ENCODE peak calls at places on chromosomes 12 and 14, in nine cellular contexts. A, S, Z, I, K, P, Q, W and J are unnamed samples.

GRCh38 chr12:15151141-15152091 is 69.8 kb downstream of the RERG start:
- DNase-seq in W (no peak), S (no peak), Q (no peak), K (peak; percentile 38), A (no peak), Z (peak; percentile 26), I (peak; percentile 24), P (no peak), J (no peak)

GRCh38 chr12:113980537-113981337 is 14.6 kb upstream of the RBM19 start:
- DNase-seq in K (peak; percentile 89), W (peak; percentile 45), I (peak; percentile 35), A (peak; percentile 14), P (no peak), Q (no peak), Z (peak; percentile 55), S (peak; percentile 65), J (peak; percentile 35)

GRCh38 chr12:15829949-15830348 is 40.8 kb upstream of the EPS8 start:
- DNase-seq in I (no peak), W (no peak), Q (no peak), A (no peak), P (no peak), Z (peak; percentile 51), S (no peak), K (no peak), J (no peak)

GRCh38 chr14:95260537-95261440 is 58.9 kb downstream of the CLMN start:
- DNase-seq in K (no peak), I (no peak), Q (no peak), S (no peak), W (no peak), P (no peak), A (no peak), Z (peak; percentile 88), J (no peak)

GRCh38 chr12:84642201-84642600 is 270.4 kb downstream of the SLC6A15 start:
- DNase-seq in W (no peak), Q (no peak), P (no peak), K (no peak), S (no peak), A (no peak), Z (no peak), I (no peak), J (peak; percentile 54)

GRCh38 chr12:18261273-18261672 is at the start of gene PIK3C2G:
- DNase-seq in A (no peak), P (no peak), Q (no peak), S (no peak), K (no peak), Z (no peak), I (no peak), W (no peak), J (no peak)

GRCh38 chr12:79508622-79509021 is 182.1 kb downstream of the PAWR start:
- DNase-seq in K (no peak), Z (no peak), S (no peak), P (no peak), W (no peak), I (no peak), A (no peak), Q (no peak), J (no peak)

GRCh38 chr14:42378274-42378673 is 771.6 kb downstream of the LRFN5 start:
- DNase-seq in Q (no peak), P (no peak), Z (no peak), I (no peak), A (no peak), W (no peak), K (no peak), S (no peak), J (no peak)

GRCh38 chr12:46635818-46636217 is 190.0 kb downstream of the SLC38A4 start:
- DNase-seq in K (no peak), P (no peak), S (no peak), I (no peak), W (no peak), Q (no peak), A (no peak), Z (no peak), J (no peak)

GRCh38 chr12:87119713-87120112 is 863.5 kb upstream of the MGAT4C start:
- DNase-seq in K (no peak), W (no peak), Q (no peak), Z (peak; percentile 28), A (no peak), I (no peak), S (no peak), P (no peak), J (no peak)

GRCh38 chr14:39581474-39581873 is 149.2 kb upstream of the FBXO33 start:
- DNase-seq in K (no peak), P (no peak), Z (no peak), Q (no peak), A (no peak), W (no peak), I (no peak), S (no peak), J (no peak)
- TF ChIP-seq CTCF in K (peak; percentile 53), P (no peak), Z (no peak), Q (no peak), A (peak; percentile 41), W (no peak), I (no peak), S (peak; percentile 9), J (no peak)

GRCh38 chr12:51269174-51270066 is 795 bp downstream of the SMAGP start:
- DNase-seq in I (peak; percentile 83), Z (peak; percentile 39), A (peak; percentile 67), Q (peak; percentile 70), W (no peak), S (peak; percentile 59), P (peak; percentile 86), K (peak; percentile 90), J (no peak)
- TF ChIP-seq CTCF in I (peak; percentile 79), Z (peak; percentile 14), A (peak; percentile 27), Q (peak; percentile 41), W (peak; percentile 72), S (no peak), P (peak; percentile 75), K (peak; percentile 71), J (peak; percentile 45)

DNA sequence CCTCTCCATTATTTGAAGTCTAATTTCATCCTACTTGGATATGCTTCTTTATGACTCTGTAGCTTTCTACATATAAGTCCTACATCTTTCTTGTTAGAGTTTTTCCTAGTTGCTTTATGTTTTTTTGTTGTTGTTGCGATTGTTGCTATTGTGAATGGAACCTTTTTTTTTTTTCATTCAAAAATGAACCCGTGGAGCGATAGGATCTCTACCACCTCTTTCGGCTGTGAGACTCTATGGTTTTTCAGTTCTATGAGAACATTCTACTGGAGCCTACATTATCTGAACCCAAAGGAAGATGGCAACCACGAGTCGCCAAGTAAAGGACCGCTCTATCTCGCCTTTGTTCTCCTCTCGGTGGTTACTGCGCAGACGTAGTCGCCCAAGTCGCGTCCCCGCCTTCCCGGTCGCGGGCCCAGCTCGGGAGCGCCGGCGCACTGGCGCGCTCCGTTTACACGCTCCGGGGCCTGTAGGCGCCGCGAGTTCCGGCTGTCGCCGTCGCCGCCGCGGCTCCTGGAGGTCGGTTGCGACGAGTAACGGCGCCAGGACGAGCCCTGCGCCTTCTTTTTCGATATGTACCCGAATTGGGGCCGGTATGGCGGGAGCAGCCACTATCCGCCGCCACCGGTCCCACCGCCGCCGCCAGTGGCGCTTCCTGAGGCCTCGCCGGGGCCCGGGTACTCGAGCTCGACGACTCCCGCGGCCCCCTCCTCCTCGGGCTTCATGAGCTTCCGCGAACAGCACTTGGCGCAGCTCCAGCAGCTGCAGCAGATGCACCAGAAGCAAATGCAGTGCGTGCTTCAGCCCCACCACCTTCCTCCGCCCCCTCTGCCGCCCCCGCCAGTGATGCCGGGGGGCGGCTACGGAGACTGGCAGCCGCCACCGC is at the start of gene YLPM1:
- DNase-seq in P (peak; percentile 92), A (peak; percentile 91), Q (peak; percentile 94), Z (peak; percentile 96), S (peak; percentile 90), W (peak; percentile 92), K (peak; percentile 97), I (peak; percentile 94), J (peak; percentile 96)
- TF ChIP-seq CTCF in P (peak; percentile 62), A (peak; percentile 41), Q (peak; percentile 34), Z (peak; percentile 23), S (peak; percentile 34), W (peak; percentile 73), K (peak; percentile 70), I (peak; percentile 70), J (peak; percentile 58)

GRCh38 chr14:99460793-99461192 is 19.9 kb downstream of the SETD3 start:
- DNase-seq in I (peak; percentile 41), S (no peak), Z (peak; percentile 39), P (no peak), A (no peak), Q (no peak), K (no peak), W (no peak), J (no peak)
- TF ChIP-seq CTCF in I (peak; percentile 25), S (no peak), Z (no peak), P (no peak), A (no peak), Q (no peak), K (no peak), W (no peak), J (no peak)

GRCh38 chr14:104731249-104731924 is 7.4 kb downstream of the ADSS1 start:
- DNase-seq in Q (no peak), S (no peak), Z (no peak), P (no peak), A (no peak), W (no peak), K (peak; percentile 59), I (peak; percentile 71), J (no peak)
- TF ChIP-seq CTCF in Q (no peak), S (no peak), Z (peak; percentile 6), P (no peak), A (no peak), W (peak; percentile 68), K (peak; percentile 51), I (peak; percentile 72), J (peak; percentile 24)

GRCh38 chr14:79437951-79438350 is 773.4 kb downstream of the DIO2 start:
- DNase-seq in W (no peak), Z (no peak), A (no peak), Q (no peak), I (no peak), P (no peak), S (no peak), K (no peak), J (no peak)

GRCh38 chr14:79438696-79439342 is 772.5 kb downstream of the DIO2 start:
- DNase-seq in W (no peak), S (no peak), P (no peak), Q (no peak), K (no peak), I (no peak), A (no peak), Z (no peak), J (no peak)

GRCh38 chr14:79432640-79433039 is 778.7 kb downstream of the DIO2 start:
- DNase-seq in I (no peak), S (no peak), K (no peak), Q (no peak), Z (no peak), P (no peak), A (no peak), W (no peak), J (no peak)

DNA sequence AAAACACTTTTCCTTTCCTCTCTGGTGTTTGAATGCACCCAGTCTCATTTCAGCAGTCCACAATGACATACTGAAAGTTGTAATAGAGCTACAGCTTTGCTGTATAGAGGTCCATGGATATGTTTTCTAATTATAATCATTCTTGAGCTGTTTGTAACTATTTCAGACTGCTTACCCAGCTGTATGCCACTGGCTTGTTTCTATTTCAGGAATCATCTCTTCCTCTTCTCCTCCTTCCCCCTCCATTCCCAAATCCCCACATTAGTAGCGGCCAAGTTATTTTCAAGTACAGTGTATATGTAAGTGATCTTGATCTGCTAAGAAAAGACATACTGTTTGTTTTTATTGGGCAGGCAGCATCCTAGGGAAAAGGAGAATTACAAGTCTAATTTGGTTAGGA is 775.0 kb downstream of the DIO2 start:
- DNase-seq in I (no peak), Z (no peak), W (no peak), S (no peak), P (no peak), Q (no peak), A (no peak), K (no peak), J (no peak)
- TF ChIP-seq CTCF in I (no peak), Z (no peak), W (no peak), S (no peak), P (no peak), Q (no peak), A (no peak), K (no peak), J (no peak)